ENCODE peak calls at places on chromosomes 16 and 17, in four cellular contexts. O, K, R and I are unnamed samples.

GRCh38 chr16:30084816-30085159 is 6.9 kb downstream of the TBX6 start:
- DNase-seq in R (no peak), K (no peak), O (no peak), I (no peak)

GRCh38 chr17:53571342-53571741 is 251.4 kb upstream of the KIF2B start:
- DNase-seq in K (no peak), R (no peak), O (no peak), I (no peak)

GRCh38 chr17:13626703-13627102 is 25.0 kb upstream of the HS3ST3A1 start:
- DNase-seq in K (no peak), O (peak; percentile 3), R (peak; percentile 61), I (no peak)

GRCh38 chr17:3980381-3980975 is 16.2 kb upstream of the ATP2A3 start:
- DNase-seq in O (no peak), K (no peak), R (no peak), I (no peak)

GRCh38 chr17:76598004-76598439 is 12.4 kb upstream of the ST6GALNAC2 start:
- DNase-seq in R (no peak), K (no peak), O (no peak), I (no peak)

GRCh38 chr17:38797828-38798227 is 1.5 kb downstream of the PIP4K2B start:
- DNase-seq in K (no peak), O (no peak), R (no peak), I (no peak)

GRCh38 chr17:78484300-78485159 is 92.7 kb downstream of the DNAH17 start:
- DNase-seq in O (peak; percentile 22), R (no peak), K (no peak), I (peak; percentile 87)

GRCh38 chr16:79066621-79067020 is 533.9 kb downstream of the MAF start:
- DNase-seq in O (no peak), R (no peak), K (no peak), I (no peak)

GRCh38 chr16:71848622-71849021 is 2.8 kb downstream of the ATXN1L start:
- DNase-seq in K (no peak), R (no peak), O (no peak), I (no peak)

GRCh38 chr17:76132574-76133338 is 8.3 kb downstream of the FOXJ1 start:
- DNase-seq in R (no peak), O (peak; percentile 40), K (no peak), I (no peak)

GRCh38 chr17:38730526-38731379 is 612 bp downstream of the CISD3 start:
- DNase-seq in R (no peak), O (no peak), K (peak; percentile 81), I (peak; percentile 87)

GRCh38 chr16:80027007-80027965 is 426.7 kb upstream of the MAF start:
- DNase-seq in K (peak; percentile 47), R (peak; percentile 26), O (no peak), I (peak; percentile 80)

GRCh38 chr16:58614212-58614611 is 15.4 kb downstream of the CNOT1 start:
- DNase-seq in K (no peak), O (no peak), R (no peak), I (no peak)

GRCh38 chr16:80433617-80434016 is 107.2 kb upstream of the DYNLRB2 start:
- DNase-seq in R (no peak), O (no peak), K (no peak), I (no peak)

GRCh38 chr17:66522591-66523272 is 220.3 kb downstream of the PRKCA start:
- DNase-seq in R (no peak), K (no peak), O (no peak), I (no peak)

GRCh38 chr16:66265106-66265415 is 101.4 kb upstream of the CDH5 start:
- DNase-seq in O (no peak), R (no peak), K (no peak), I (no peak)

GRCh38 chr16:66267287-66268137 is 99.0 kb upstream of the CDH5 start:
- DNase-seq in K (no peak), O (no peak), R (no peak), I (no peak)

GRCh38 chr16:66264311-66265105 is 102.0 kb upstream of the CDH5 start:
- DNase-seq in R (no peak), O (no peak), K (no peak), I (no peak)

GRCh38 chr16:66265556-66266133 is 100.8 kb upstream of the CDH5 start:
- DNase-seq in K (no peak), O (no peak), R (no peak), I (no peak)

GRCh38 chr16:66266436-66267286 is 99.8 kb upstream of the CDH5 start:
- DNase-seq in O (no peak), R (peak; percentile 92), K (peak; percentile 74), I (no peak)
- H3K4me3 ChIP-seq in O (no peak overlapping the region), R (no peak overlapping the region), K (no peak overlapping the region), I (no peak overlapping the region)

GRCh38 chr17:63626551-63627228 is 4.5 kb downstream of the MAP3K3 start:
- DNase-seq in R (no peak), O (no peak), K (no peak), I (no peak)

GRCh38 chr17:63621229-63621683 is 961 bp upstream of the MAP3K3 start:
- DNase-seq in R (no peak), K (no peak), O (no peak), I (no peak)

GRCh38 chr17:63623786-63624185 is 1.6 kb downstream of the MAP3K3 start:
- DNase-seq in R (no peak), O (no peak), K (no peak), I (no peak)

GRCh38 chr17:63622571-63623390 is 564 bp downstream of the MAP3K3 start:
- DNase-seq in K (peak; percentile 75), R (no peak), O (no peak), I (peak; percentile 95)

DNA sequence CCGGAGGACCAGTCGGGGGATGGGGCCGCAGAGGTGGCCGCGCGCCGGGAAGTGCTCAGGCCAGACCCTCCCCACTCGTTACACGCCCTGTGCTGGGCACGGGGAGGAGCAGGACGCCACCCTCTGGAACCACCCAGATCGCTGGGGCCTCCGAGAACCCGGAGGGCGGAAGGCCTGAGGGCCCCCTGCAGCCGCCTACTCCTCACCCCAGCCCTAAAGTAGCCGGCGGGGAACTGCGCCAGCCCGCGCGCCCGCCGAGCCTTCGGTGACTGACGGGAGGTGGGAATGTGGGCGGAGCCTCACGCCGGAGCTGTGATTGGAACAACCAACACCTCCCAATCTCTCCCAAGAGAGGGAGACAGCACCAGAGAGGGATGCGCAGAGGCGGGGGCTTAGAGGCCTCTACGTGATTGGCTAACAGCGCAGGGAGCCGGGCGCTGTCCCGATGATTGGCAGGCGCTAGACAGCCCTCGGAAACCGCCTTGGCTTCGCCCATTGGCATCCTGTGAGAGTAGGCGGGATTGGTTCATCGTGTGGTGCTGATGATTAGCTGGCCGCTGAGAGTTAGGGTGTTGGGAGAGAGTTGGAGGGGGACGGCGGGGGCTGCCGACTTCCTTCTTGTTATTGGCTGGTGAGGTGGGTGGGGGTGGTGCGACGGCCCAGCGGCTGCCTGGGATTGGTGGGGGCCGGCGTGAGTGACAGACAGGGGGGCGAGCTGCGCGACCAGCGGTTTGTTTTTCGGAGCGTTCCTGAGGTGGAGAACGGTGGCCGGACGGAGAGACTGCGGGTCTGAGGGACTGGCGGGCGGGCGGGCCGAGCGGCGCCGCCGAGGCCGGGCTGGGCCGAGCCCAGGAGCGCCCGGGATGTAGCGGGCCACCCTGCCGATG is at the start of gene MAP3K3:
- DNase-seq in O (peak; percentile 100), K (peak; percentile 99), R (peak; percentile 100), I (peak; percentile 99)
- TF ChIP-seq CTCF in O (peak; percentile 10), K (no peak), R (peak; percentile 17), I (no peak)

DNA sequence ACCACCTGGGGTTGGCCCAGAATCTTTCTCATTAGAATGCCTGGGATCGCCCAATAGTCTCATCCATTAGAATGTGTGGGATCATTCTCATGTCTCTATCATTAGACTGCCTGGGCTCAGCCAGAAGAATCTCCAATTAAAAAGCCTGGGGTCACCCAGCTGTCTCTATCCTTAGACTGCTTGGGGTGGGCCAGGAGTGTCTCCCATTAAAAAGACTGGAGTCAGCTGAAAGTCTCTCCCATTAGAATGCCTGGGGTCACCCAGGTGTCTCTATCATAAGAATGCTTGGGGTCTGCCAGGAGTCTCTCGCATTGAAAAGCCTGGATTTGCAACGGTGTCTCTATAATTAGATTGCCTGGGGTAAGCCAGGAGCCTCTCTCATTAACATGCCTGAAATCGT is 2225.7 kb downstream of the TP53TG3F start:
- DNase-seq in K (no peak), O (no peak), R (no peak), I (no peak)
- H3K9me3 ChIP-seq in K (peaks cover 13% of the 10 kb centered on the region), O (no peaks in the 10 kb centered on the region), R (peaks cover 42% of the 10 kb centered on the region), I (peaks cover 99% of the 10 kb centered on the region)

GRCh38 chr16:3088450-3088849 is 10.6 kb downstream of the ZSCAN10 start:
- DNase-seq in K (no peak), O (no peak), R (no peak), I (peak; percentile 31)

GRCh38 chr16:3087836-3088235 is 11.3 kb downstream of the ZSCAN10 start:
- DNase-seq in O (no peak), K (peak; percentile 53), R (no peak), I (peak; percentile 80)

GRCh38 chr16:3089717-3090592 is 9.1 kb downstream of the ZSCAN10 start:
- DNase-seq in R (no peak), K (no peak), O (no peak), I (peak; percentile 56)

GRCh38 chr16:3087243-3087791 is 11.8 kb downstream of the ZSCAN10 start:
- DNase-seq in O (no peak), R (no peak), K (peak; percentile 66), I (peak; percentile 86)

GRCh38 chr16:3088925-3089716 is 10.0 kb downstream of the ZSCAN10 start:
- DNase-seq in O (no peak), K (no peak), R (no peak), I (peak; percentile 75)
- H3K4me3 ChIP-seq in O (no peak overlapping the region), K (no peak overlapping the region), R (no peak overlapping the region), I (no peak overlapping the region)

DNA sequence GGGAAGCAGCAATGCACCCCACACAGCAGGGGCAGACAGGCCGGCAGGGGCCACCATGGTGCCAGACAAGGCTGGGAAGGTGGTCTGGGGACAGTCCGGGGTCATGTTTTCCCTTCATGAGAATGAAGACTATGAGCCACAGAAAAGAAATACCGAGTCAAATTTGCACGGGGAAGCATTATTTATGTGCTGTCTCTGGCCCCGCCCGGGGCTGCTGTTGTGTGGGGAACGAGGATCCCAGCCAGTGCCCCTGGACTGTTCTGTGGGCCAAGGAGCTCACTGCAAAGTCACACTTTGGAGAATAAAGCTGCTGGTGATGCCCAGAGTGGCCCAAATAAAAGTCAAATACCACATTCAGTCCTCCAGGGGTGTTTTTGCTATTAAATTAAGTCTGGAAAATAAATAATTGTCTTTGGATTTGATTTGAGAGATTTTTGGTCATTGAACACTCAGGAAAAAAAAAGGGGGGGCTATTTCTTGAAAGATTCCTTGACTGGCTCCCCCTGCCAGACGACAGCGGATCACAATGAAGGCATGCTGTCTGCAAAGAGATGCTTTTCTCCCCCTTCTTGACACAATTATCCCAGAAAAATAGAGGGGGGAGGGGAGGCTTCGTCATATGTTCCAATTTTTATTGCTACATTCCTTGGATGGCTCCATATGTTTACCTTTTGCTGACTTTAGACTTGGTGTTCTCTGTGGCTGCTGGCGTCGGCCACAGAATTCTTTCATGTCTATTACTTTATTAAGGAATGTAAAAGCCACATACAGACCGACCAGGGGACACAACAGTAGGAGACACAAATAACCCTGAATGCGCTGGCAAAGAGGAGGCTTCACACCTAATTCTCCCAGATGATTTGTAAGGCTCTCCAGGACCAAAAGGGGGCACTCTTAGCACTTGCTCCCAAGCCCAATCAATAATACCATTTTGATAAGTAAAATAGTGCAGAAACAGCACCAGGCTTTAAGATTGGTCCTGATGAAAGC is 27.1 kb upstream of the ANKFN1 start:
- DNase-seq in O (peak; percentile 52), K (no peak), R (peak; percentile 30), I (no peak)
- TF ChIP-seq CTCF in O (peak; percentile 81), K (peak; percentile 22), R (peak; percentile 80), I (peak; percentile 36)